ENCODE peak calls at places on chromosomes 2 and 18, in six cellular contexts. A is choroid plexus epithelial cell, P is B cell, L is fibroblast of lung, Z is AG10803, B is heart right ventricle. N is an unnamed sample.

GRCh38 chr2:160940699-160941098 is 219.5 kb upstream of the TANK start:
- DNase-seq in A (peak; percentile 79), P (peak; percentile 4), L (no peak), Z (peak; percentile 45), B (no peak), N (no peak)

GRCh38 chr2:204110250-204111183 is 174.0 kb downstream of the ICOS start:
- DNase-seq in A (peak; percentile 69), P (no peak), L (peak; percentile 11), Z (peak; percentile 70), B (no peak), N (peak; percentile 83)

GRCh38 chr2:233089851-233090250 is 29.7 kb downstream of the INPP5D start:
- DNase-seq in A (no peak), P (no peak), L (no peak), Z (no peak), B (no peak), N (no peak)

GRCh38 chr2:68222287-68222686 is 30.0 kb downstream of the PPP3R1 start:
- DNase-seq in A (no peak), P (no peak), L (no peak), Z (no peak), B (no peak), N (no peak)

GRCh38 chr2:202771741-202772470 is 99.7 kb downstream of the ICA1L start:
- DNase-seq in A (no peak), P (no peak), L (peak; percentile 67), Z (peak; percentile 11), B (peak; percentile 32), N (no peak)

GRCh38 chr2:173126819-173127218 is 51.2 kb downstream of the MAP3K20 start:
- DNase-seq in A (peak; percentile 75), P (no peak), L (peak; percentile 41), Z (peak; percentile 75), B (no peak), N (no peak)

GRCh38 chr18:27843783-27844415 is 333.0 kb downstream of the CDH2 start:
- DNase-seq in A (peak; percentile 83), P (no peak), L (peak; percentile 27), Z (peak; percentile 63), B (no peak), N (peak; percentile 34)

GRCh38 chr2:9951522-9952285 is at the start of gene GRHL1:
- DNase-seq in A (peak; percentile 91), P (peak; percentile 96), L (peak; percentile 88), Z (peak; percentile 89), B (peak; percentile 90), N (peak; percentile 93)

GRCh38 chr2:151669585-151670081 is 64.6 kb downstream of the NEB start:
- DNase-seq in A (no peak), P (no peak), L (no peak), Z (no peak), B (no peak), N (no peak)

GRCh38 chr2:236855866-236856855 is 229.5 kb upstream of the COPS8 start:
- DNase-seq in A (no peak), P (no peak), L (no peak), Z (no peak), B (no peak), N (no peak)

GRCh38 chr18:46166261-46166970 is 62.2 kb downstream of the HAUS1 start:
- DNase-seq in A (no peak), P (no peak), L (no peak), Z (no peak), B (no peak), N (no peak)

GRCh38 chr2:10278029-10278762 is 24.5 kb upstream of the HPCAL1 start:
- DNase-seq in A (peak; percentile 58), P (no peak), L (peak; percentile 46), Z (peak; percentile 89), B (peak; percentile 72), N (peak; percentile 13)

GRCh38 chr2:173605994-173606393 is 251.3 kb downstream of the CDCA7 start:
- DNase-seq in A (no peak), P (no peak), L (no peak), Z (no peak), B (no peak), N (no peak)

GRCh38 chr18:21777814-21778213 is 37.2 kb downstream of the MIB1 start:
- DNase-seq in A (peak; percentile 29), P (no peak), L (no peak), Z (no peak), B (no peak), N (no peak)

GRCh38 chr2:165499131-165499530 is 29.6 kb downstream of the CSRNP3 start:
- DNase-seq in A (no peak), P (no peak), L (peak; percentile 6), Z (no peak), B (no peak), N (no peak)

GRCh38 chr2:177252808-177253531 is 11.6 kb downstream of the NFE2L2 start:
- DNase-seq in A (no peak), P (no peak), L (no peak), Z (no peak), B (no peak), N (no peak)

GRCh38 chr2:177256026-177256425 is 8.5 kb downstream of the NFE2L2 start:
- DNase-seq in A (no peak), P (no peak), L (no peak), Z (no peak), B (no peak), N (no peak)

GRCh38 chr2:177255227-177255601 is 9.3 kb downstream of the NFE2L2 start:
- DNase-seq in A (no peak), P (no peak), L (no peak), Z (no peak), B (no peak), N (no peak)

GRCh38 chr2:177253704-177254103 is 10.8 kb downstream of the NFE2L2 start:
- DNase-seq in A (no peak), P (no peak), L (no peak), Z (no peak), B (no peak), N (no peak)

DNA sequence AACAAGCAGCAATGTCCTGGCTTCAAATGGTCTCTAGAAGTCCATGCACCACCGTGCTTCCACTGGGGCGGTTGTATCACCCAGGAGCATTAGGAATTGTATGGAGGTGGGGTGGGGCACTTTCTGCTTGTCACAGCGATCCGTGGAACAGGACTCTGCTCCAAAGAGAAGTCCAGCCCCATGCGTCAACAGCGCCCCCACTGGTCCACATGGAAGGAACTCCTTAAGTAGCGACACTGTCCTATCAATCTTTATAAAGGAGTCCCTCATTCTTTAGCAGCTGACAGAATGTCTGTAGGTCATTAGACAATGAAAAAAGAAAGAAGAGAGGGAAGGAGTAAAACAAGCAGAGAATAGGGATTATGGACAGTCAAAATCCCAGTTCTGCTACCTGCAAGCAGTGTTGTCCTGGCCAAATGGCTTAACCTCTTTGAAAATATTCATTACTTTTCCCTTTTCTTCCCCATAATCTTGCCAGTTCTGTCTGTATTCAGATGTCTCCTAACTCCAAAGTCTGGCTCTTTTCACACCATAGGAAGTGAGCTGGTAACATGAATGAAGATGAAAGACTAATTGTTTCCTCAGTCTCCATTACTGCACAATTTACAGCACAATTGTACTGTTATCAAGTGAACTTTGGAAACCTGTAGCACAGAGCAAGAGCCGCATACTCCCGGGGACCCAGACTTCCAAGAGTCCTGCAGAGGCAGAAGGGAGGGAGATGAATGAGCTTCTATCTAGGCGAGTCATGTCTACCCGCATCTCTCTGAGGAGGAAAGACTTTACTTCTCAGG is 9.9 kb downstream of the NFE2L2 start:
- DNase-seq in A (peak; percentile 56), P (peak; percentile 30), L (no peak), Z (peak; percentile 23), B (no peak), N (no peak)
- TF ChIP-seq CTCF in A (peak; percentile 63), P (peak; percentile 39), L (peak; percentile 37), Z (no peak), B (no peak), N (peak; percentile 52)

GRCh38 chr2:70142590-70143313 is 48.1 kb downstream of the C2orf42 start:
- DNase-seq in A (peak; percentile 100), P (peak; percentile 100), L (peak; percentile 99), Z (peak; percentile 98), B (peak; percentile 99), N (peak; percentile 99)

GRCh38 chr2:70144443-70145167 is 46.2 kb downstream of the C2orf42 start:
- DNase-seq in A (no peak), P (peak; percentile 15), L (no peak), Z (no peak), B (no peak), N (no peak)

GRCh38 chr2:70140978-70141753 is 49.7 kb downstream of the C2orf42 start:
- DNase-seq in A (peak; percentile 57), P (peak; percentile 85), L (peak; percentile 37), Z (peak; percentile 49), B (peak; percentile 32), N (peak; percentile 53)

GRCh38 chr2:70143314-70144150 is 47.3 kb downstream of the C2orf42 start:
- DNase-seq in A (peak; percentile 51), P (peak; percentile 67), L (peak; percentile 36), Z (peak; percentile 43), B (peak; percentile 63), N (peak; percentile 56)

GRCh38 chr2:70141754-70142589 is 48.8 kb downstream of the C2orf42 start:
- DNase-seq in A (peak; percentile 64), P (no peak), L (peak; percentile 55), Z (peak; percentile 47), B (no peak), N (peak; percentile 64)
- TF ChIP-seq CTCF in A (no peak), P (no peak), L (no peak), Z (no peak), B (no peak), N (peak; percentile 3)

GRCh38 chr2:137050949-137051348 is 285.6 kb downstream of the THSD7B start:
- DNase-seq in A (peak; percentile 2), P (no peak), L (no peak), Z (peak; percentile 1), B (no peak), N (no peak)
- TF ChIP-seq CTCF in A (no peak), P (no peak), L (no peak), Z (peak; percentile 9), B (no peak), N (peak; percentile 31)

GRCh38 chr18:62957885-62958472 is 242.6 kb downstream of the PHLPP1 start:
- DNase-seq in A (peak; percentile 65), P (peak; percentile 41), L (peak; percentile 49), Z (peak; percentile 46), B (peak; percentile 46), N (peak; percentile 45)
- TF ChIP-seq CTCF in A (peak; percentile 67), P (peak; percentile 56), L (peak; percentile 42), Z (peak; percentile 56), B (peak; percentile 33), N (peak; percentile 48)

DNA sequence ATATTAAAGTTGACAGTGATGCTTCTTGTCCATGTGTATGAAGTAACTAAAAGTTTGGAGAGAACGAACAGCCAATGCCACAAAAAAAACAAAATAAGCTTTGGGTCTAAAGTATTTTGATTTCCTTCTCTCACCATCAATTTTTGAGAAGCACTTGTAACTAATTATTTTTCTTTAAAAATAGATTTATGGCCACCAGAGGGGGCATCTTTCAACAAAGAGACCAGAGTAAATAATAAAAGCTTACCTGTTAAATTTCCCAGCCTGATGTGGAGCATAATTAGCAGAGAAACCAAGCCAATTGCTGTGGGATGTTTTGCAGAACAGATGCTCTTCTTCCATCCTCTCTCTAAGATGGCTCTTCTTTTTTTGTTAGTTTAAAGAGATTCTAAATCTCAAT is 29.0 kb downstream of the LINC00305 start:
- DNase-seq in A (peak; percentile 67), P (peak; percentile 11), L (no peak), Z (no peak), B (no peak), N (no peak)
- TF ChIP-seq CTCF in A (peak; percentile 38), P (peak; percentile 49), L (peak; percentile 3), Z (no peak), B (no peak), N (no peak)

DNA sequence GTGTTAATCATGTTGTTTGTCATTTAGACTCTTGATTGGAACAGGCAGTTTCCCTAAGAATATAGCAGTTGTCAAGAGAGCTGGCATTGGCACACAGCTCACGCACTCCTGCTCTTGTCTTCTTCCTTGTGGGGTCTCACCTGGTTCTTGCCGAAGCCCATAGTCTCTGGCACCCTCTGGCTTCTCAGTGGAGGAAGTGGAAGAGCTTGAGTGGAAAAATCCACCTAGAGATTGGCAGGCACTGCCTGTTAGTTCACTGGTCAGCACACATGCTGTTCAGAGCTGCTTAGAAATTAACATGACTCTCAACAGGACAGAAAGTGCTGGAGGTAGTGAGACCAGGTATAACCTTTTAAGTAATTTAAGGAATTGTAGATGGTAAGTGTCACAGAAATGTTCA is 28.3 kb downstream of the SCTR start:
- DNase-seq in A (no peak), P (no peak), L (no peak), Z (no peak), B (no peak), N (no peak)
- TF ChIP-seq CTCF in A (peak; percentile 13), P (no peak), L (no peak), Z (no peak), B (no peak), N (no peak)

N was measured in DND-41.